ENCODE peak calls at places on chromosomes 3 and 15, in seven cellular contexts. H, C, D, L, B, R and J are unnamed samples.

GRCh38 chr3:108345492-108346205 is 49.3 kb downstream of the HHLA2 start:
- DNase-seq in H (no peak), R (no peak), D (no peak), L (no peak), C (no peak), B (no peak), J (peak)

GRCh38 chr3:38657369-38657768 is 7.9 kb upstream of the SCN5A start:
- DNase-seq in R (no peak), D (no peak), L (no peak), C (no peak), H (no peak), B (no peak), J (no peak)

GRCh38 chr15:51672100-51672731 is 9.1 kb upstream of the SCG3 start:
- DNase-seq in B (peak), H (no peak), C (no peak), D (no peak), L (no peak), R (no peak), J (peak)

GRCh38 chr15:50906954-50907865 is 1.3 kb upstream of the AP4E1 start:
- DNase-seq in C (no peak), D (no peak), R (peak), H (no peak), L (no peak), B (peak), J (peak)

GRCh38 chr15:69200773-69201745 is 40.6 kb downstream of the GLCE start:
- DNase-seq in D (no peak), C (peak), L (no peak), H (no peak), R (no peak), B (no peak), J (no peak)

GRCh38 chr15:52699457-52699856 is 20.3 kb upstream of the ATOSA start:
- DNase-seq in D (no peak), L (no peak), C (no peak), H (no peak), B (no peak), R (no peak), J (no peak)

GRCh38 chr3:29100292-29100691 is 180.6 kb upstream of the RBMS3 start:
- DNase-seq in R (no peak), B (no peak), L (no peak), D (no peak), H (no peak), C (no peak), J (no peak)

GRCh38 chr3:59101091-59101738 is 51.4 kb upstream of the CFAP20DC start:
- DNase-seq in C (no peak), R (no peak), B (no peak), D (no peak), H (no peak), L (no peak), J (no peak)

GRCh38 chr3:54356299-54357037 is 234.1 kb downstream of the CACNA2D3 start:
- DNase-seq in B (no peak), D (no peak), R (no peak), H (no peak), C (no peak), L (no peak), J (no peak)

GRCh38 chr3:178325330-178325729 is 210.9 kb upstream of the KCNMB2 start:
- DNase-seq in H (no peak), L (no peak), B (no peak), D (peak), R (no peak), C (no peak), J (no peak)

GRCh38 chr3:119595639-119596329 is 1.9 kb upstream of the PLA1A start:
- DNase-seq in D (no peak), B (no peak), L (no peak), H (no peak), C (no peak), R (no peak), J (no peak)

GRCh38 chr3:38370861-38371260 is 24.3 kb downstream of the XYLB start:
- DNase-seq in B (no peak), D (no peak), H (no peak), C (no peak), L (no peak), R (no peak), J (no peak)

GRCh38 chr3:194871864-194872668 is 186.4 kb downstream of the FAM43A start:
- DNase-seq in C (peak), B (no peak), L (no peak), H (no peak), R (no peak), D (no peak), J (peak)

GRCh38 chr15:47795864-47796263 is 78.6 kb downstream of the SEMA6D start:
- DNase-seq in B (no peak), R (no peak), C (no peak), D (no peak), L (no peak), H (no peak), J (no peak)

GRCh38 chr3:69282191-69282590 is 103.7 kb downstream of the FRMD4B start:
- DNase-seq in R (no peak), H (no peak), C (no peak), L (no peak), B (no peak), D (peak), J (no peak)

GRCh38 chr3:196354151-196354550 is 16.0 kb upstream of the TM4SF19 start:
- DNase-seq in B (no peak), H (no peak), C (no peak), L (no peak), R (no peak), D (no peak), J (no peak)

GRCh38 chr15:32721594-32721993 is 3.8 kb downstream of the GREM1 start:
- DNase-seq in R (no peak), L (no peak), H (no peak), C (no peak), D (no peak), B (no peak), J (no peak)

GRCh38 chr3:192727032-192727847 is at the start of gene FGF12:
- DNase-seq in L (peak), D (peak), B (peak), H (peak), R (peak), C (no peak), J (no peak)

GRCh38 chr3:39136533-39137434 is 16.6 kb downstream of the CSRNP1 start:
- DNase-seq in B (no peak), L (no peak), D (no peak), C (no peak), H (no peak), R (no peak), J (no peak)

GRCh38 chr3:138092023-138092422 is 23.4 kb downstream of the DZIP1L start:
- DNase-seq in D (no peak), C (no peak), L (no peak), H (no peak), B (no peak), R (no peak), J (no peak)

GRCh38 chr15:63931556-63931955 is 97.8 kb upstream of the HERC1 start:
- DNase-seq in H (no peak), B (no peak), C (no peak), D (no peak), R (no peak), L (no peak), J (no peak)

GRCh38 chr3:78647735-78648134 is 1120.1 kb downstream of the ROBO1 start:
- DNase-seq in D (no peak), R (no peak), H (no peak), B (no peak), C (no peak), L (no peak), J (no peak)

GRCh38 chr3:107211608-107212007 is 165.6 kb upstream of the CCDC54 start:
- DNase-seq in L (no peak), R (no peak), D (no peak), H (no peak), C (no peak), B (no peak), J (no peak)

GRCh38 chr3:24259901-24260512 is 234.6 kb downstream of the THRB start:
- DNase-seq in D (no peak), B (peak), R (no peak), H (no peak), L (no peak), C (no peak), J (no peak)

GRCh38 chr3:139238281-139239030 is 105.4 kb upstream of the MRPS22 start:
- DNase-seq in C (no peak), L (no peak), B (no peak), R (no peak), D (no peak), H (no peak), J (no peak)

GRCh38 chr3:98962189-98962930 is 60.9 kb upstream of the DCBLD2 start:
- DNase-seq in L (no peak), H (peak), C (peak), R (peak), D (peak), B (no peak), J (no peak)

GRCh38 chr3:114455432-114455831 is 161.6 kb downstream of the TIGIT start:
- DNase-seq in L (no peak), R (no peak), H (no peak), D (no peak), C (no peak), B (no peak), J (no peak)

GRCh38 chr3:180646187-180646790 is 33.0 kb downstream of the CCDC39 start:
- DNase-seq in R (no peak), H (peak), C (peak), D (peak), L (no peak), B (no peak), J (no peak)

GRCh38 chr3:42013652-42014442 is 51.9 kb upstream of the ULK4 start:
- DNase-seq in B (peak), D (no peak), C (no peak), L (no peak), R (no peak), H (no peak), J (peak)

GRCh38 chr15:99954361-99955180 is 221.3 kb upstream of the LYSMD4 start:
- DNase-seq in H (no peak), D (no peak), B (no peak), C (no peak), L (no peak), R (no peak), J (no peak)

GRCh38 chr3:37770938-37771918 is 90.5 kb upstream of the CTDSPL start:
- DNase-seq in R (no peak), B (no peak), D (peak), C (no peak), L (no peak), H (no peak), J (no peak)

GRCh38 chr15:74614744-74615312 is 808 bp upstream of the CLK3 start:
- DNase-seq in H (no peak), B (peak), R (no peak), D (no peak), L (no peak), C (no peak), J (peak)
- TF ChIP-seq POLR2A in H (peak), B (no peak), R (no peak), D (no peak), L (no peak), C (no peak), J (peak)

DNA sequence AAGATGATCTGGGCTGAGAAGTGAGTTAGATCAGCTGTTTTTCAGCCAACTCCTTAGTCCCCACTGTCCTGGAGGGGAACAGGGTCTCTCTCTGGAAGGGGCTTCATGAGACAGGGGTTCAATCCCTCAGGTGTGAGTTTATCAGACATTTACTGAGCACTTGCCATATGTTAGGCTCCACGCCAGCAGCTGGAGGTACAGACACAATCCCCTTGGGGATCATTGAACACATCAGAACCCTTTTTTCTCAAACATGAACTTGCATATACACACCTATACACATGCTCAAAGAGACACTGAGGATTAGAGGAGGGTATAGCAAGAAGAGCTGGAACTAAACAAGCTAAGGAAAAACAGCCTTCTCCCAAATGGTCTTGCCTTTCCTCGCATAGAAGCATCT is 5.5 kb upstream of the BMF start:
- DNase-seq in B (no peak), C (no peak), R (no peak), H (no peak), D (no peak), L (no peak), J (no peak)
- TF ChIP-seq CTCF in B (no peak), C (no peak), R (no peak), H (no peak), D (no peak), L (no peak), J (no peak)

GRCh38 chr3:13884851-13885703 is 5.2 kb upstream of the WNT7A start:
- DNase-seq in C (peak), B (peak), H (peak), L (no peak), R (peak), D (no peak), J (peak)
- TF ChIP-seq MAX in C (no peak), B (no peak), H (no peak), L (no peak), R (no peak), D (no peak), J (no peak)

GRCh38 chr3:172516318-172517214 is 6.7 kb downstream of the TNFSF10 start:
- DNase-seq in L (no peak), C (no peak), B (no peak), R (no peak), H (no peak), D (peak), J (no peak)
- TF ChIP-seq POLR2A in L (no peak), C (no peak), B (no peak), R (no peak), H (no peak), D (no peak), J (no peak)